ENCODE peak calls at places on chromosome 1, in six cellular contexts. N, X, G, C, L and Y are unnamed samples.

GRCh38 chr1:24966724-24967346 is 36.8 kb upstream of the RUNX3 start:
- DNase-seq in N (peak; percentile 92), X (peak; percentile 85), G (no peak), C (no peak), L (peak; percentile 89), Y (peak; percentile 91)

GRCh38 chr1:244326757-244327156 is 125.0 kb downstream of the ADSS2 start:
- DNase-seq in N (no peak), X (no peak), G (no peak), C (no peak), L (no peak), Y (no peak)

GRCh38 chr1:101187287-101187686 is 49.5 kb upstream of the S1PR1 start:
- DNase-seq in N (peak; percentile 64), X (peak; percentile 24), G (no peak), C (no peak), L (no peak), Y (peak; percentile 26)

GRCh38 chr1:94418664-94419655 is 771 bp downstream of the ABCD3 start:
- DNase-seq in N (peak; percentile 52), X (peak; percentile 38), G (peak; percentile 81), C (peak; percentile 51), L (no peak), Y (peak; percentile 40)

GRCh38 chr1:154992721-154993571 is 440 bp upstream of the LENEP start:
- DNase-seq in N (peak; percentile 65), X (peak; percentile 74), G (no peak), C (no peak), L (no peak), Y (no peak)

GRCh38 chr1:213973129-213973528 is 14.6 kb upstream of the PROX1 start:
- DNase-seq in N (no peak), X (no peak), G (no peak), C (no peak), L (no peak), Y (peak; percentile 47)

GRCh38 chr1:219312967-219313366 is 139.3 kb downstream of the LYPLAL1 start:
- DNase-seq in N (peak; percentile 92), X (peak; percentile 88), G (no peak), C (no peak), L (no peak), Y (no peak)

GRCh38 chr1:60699304-60699703 is 383.1 kb upstream of the NFIA start:
- DNase-seq in N (peak; percentile 27), X (peak; percentile 1), G (no peak), C (no peak), L (no peak), Y (no peak)

GRCh38 chr1:229553621-229554120 is 4.8 kb downstream of the ABCB10 start:
- DNase-seq in N (no peak), X (peak; percentile 23), G (no peak), C (no peak), L (no peak), Y (no peak)

GRCh38 chr1:36174716-36175115 is 18.8 kb downstream of the MAP7D1 start:
- DNase-seq in N (no peak), X (no peak), G (no peak), C (no peak), L (no peak), Y (no peak)

GRCh38 chr1:7640920-7641319 is 130.2 kb upstream of the VAMP3 start:
- DNase-seq in N (no peak), X (no peak), G (peak; percentile 42), C (no peak), L (no peak), Y (no peak)

GRCh38 chr1:113392541-113392940 is 2.2 kb downstream of the MAGI3 start:
- DNase-seq in N (no peak), X (no peak), G (no peak), C (no peak), L (no peak), Y (no peak)

GRCh38 chr1:74237035-74237434 is 1.8 kb downstream of the TNNI3K start:
- DNase-seq in N (no peak), X (no peak), G (no peak), C (no peak), L (no peak), Y (no peak)

GRCh38 chr1:74237787-74238186 is 2.6 kb downstream of the TNNI3K start:
- DNase-seq in N (no peak), X (no peak), G (no peak), C (no peak), L (no peak), Y (no peak)

GRCh38 chr1:74235153-74235552 is at the start of gene TNNI3K:
- DNase-seq in N (no peak), X (no peak), G (no peak), C (no peak), L (no peak), Y (no peak)

DNA sequence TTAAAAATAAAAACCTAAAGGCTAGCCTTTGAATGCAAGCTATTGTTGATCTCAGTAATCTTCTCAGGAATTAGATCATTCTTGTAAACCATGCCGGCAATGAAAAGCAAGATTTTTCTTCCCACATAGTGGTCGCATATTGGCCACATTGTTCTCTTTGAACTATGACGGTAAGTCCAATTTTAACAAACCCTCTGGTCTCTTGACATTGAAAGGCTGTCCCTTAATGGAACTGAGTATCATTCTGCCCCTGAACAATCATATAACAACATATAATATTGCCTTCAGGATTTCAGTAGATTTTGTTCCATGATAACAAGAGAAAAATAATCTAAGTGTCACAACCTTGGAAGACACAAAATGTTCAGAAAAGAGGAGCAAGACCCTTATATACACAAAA is 1.3 kb downstream of the TNNI3K start:
- DNase-seq in N (no peak), X (no peak), G (no peak), C (no peak), L (no peak), Y (no peak)
- TF ChIP-seq CTCF in N (no peak), X (no peak), G (no peak), C (no peak), L (no peak), Y (no peak)

DNA sequence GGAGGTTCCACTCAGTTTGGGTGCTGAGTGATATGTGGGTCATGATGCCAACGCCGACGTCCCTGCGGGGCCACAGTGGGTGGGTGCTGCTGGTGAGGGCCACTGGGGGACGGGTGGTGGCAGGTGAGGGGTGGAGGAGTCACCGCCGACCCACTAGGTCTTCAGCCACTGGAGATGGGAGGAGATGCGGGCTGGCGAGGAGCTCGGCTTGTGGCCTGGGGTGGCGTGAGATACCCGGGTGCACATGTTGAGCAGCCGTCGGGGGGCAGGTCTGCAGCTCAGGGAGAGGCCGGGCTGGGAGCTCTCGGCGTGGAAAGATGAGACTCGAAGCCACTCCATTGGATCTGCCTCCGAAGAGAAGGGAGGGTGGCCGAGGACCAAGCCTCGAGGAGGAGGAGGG is 40.5 kb downstream of the FAAP20 start:
- DNase-seq in N (no peak), X (no peak), G (no peak), C (no peak), L (no peak), Y (no peak)
- H3K4me3 ChIP-seq in N (no peak overlapping the region), X (no peak overlapping the region), G (no peak overlapping the region), C (no peak overlapping the region), L (no peak overlapping the region), Y (no peak overlapping the region)

GRCh38 chr1:230793463-230793745 is 46.2 kb downstream of the CAPN9 start:
- DNase-seq in N (no peak), X (no peak), G (no peak), C (no peak), L (no peak), Y (no peak)

GRCh38 chr1:230791986-230792564 is 44.9 kb downstream of the CAPN9 start:
- DNase-seq in N (no peak), X (no peak), G (no peak), C (no peak), L (no peak), Y (no peak)

GRCh38 chr1:230794431-230794830 is 47.2 kb downstream of the CAPN9 start:
- DNase-seq in N (no peak), X (no peak), G (no peak), C (no peak), L (no peak), Y (no peak)

GRCh38 chr1:230794871-230795645 is 47.9 kb downstream of the CAPN9 start:
- DNase-seq in N (no peak), X (no peak), G (no peak), C (no peak), L (no peak), Y (no peak)

DNA sequence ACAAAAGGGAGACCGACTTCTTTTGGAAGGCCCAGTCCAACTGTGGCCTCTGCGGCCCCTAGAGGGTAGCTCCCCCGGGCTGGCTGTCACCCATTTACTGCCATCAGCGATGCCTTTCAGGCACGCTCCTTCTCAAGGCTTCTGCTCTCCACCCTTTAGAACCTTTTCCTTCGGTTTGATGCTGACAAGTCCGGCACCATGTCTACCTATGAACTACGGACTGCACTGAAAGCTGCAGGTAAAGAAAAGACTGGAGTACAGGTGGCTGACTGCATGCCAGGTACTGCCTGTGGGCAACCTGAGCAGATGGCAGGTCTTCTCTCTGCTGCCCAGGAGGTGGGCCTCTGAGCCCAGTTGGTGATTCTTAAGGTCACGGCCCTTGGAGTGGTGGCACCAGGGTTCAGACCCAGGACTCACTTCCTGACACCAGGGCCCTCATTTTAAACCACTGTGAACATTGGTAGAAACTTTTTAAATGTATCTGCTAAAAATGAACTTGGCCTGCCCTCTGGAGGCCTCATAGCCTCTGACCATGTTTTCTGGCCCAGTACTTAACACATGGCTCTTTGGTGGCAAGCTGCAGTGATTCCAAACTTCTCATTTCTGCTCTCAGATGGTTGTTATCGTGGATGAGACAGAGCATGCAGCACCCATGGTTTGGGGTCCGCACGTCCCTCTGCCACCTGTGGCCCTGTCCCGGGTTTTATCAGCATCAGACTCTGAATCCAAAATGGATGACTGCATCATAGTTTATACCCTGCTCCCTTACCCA is 45.7 kb downstream of the CAPN9 start:
- DNase-seq in N (peak; percentile 21), X (no peak), G (no peak), C (no peak), L (peak; percentile 6), Y (no peak)
- TF ChIP-seq CTCF in N (no peak), X (peak; percentile 7), G (no peak), C (no peak), L (peak; percentile 5), Y (peak; percentile 6)

GRCh38 chr1:158020877-158021630 is 27.6 kb downstream of the KIRREL1 start:
- DNase-seq in N (no peak), X (peak; percentile 25), G (no peak), C (no peak), L (no peak), Y (no peak)

GRCh38 chr1:158016651-158017335 is 23.3 kb downstream of the KIRREL1 start:
- DNase-seq in N (peak; percentile 64), X (no peak), G (no peak), C (no peak), L (no peak), Y (peak; percentile 94)

GRCh38 chr1:158021721-158022120 is 28.3 kb downstream of the KIRREL1 start:
- DNase-seq in N (no peak), X (no peak), G (no peak), C (no peak), L (no peak), Y (peak; percentile 42)

GRCh38 chr1:158017800-158018595 is 24.6 kb downstream of the KIRREL1 start:
- DNase-seq in N (no peak), X (no peak), G (no peak), C (no peak), L (no peak), Y (no peak)

DNA sequence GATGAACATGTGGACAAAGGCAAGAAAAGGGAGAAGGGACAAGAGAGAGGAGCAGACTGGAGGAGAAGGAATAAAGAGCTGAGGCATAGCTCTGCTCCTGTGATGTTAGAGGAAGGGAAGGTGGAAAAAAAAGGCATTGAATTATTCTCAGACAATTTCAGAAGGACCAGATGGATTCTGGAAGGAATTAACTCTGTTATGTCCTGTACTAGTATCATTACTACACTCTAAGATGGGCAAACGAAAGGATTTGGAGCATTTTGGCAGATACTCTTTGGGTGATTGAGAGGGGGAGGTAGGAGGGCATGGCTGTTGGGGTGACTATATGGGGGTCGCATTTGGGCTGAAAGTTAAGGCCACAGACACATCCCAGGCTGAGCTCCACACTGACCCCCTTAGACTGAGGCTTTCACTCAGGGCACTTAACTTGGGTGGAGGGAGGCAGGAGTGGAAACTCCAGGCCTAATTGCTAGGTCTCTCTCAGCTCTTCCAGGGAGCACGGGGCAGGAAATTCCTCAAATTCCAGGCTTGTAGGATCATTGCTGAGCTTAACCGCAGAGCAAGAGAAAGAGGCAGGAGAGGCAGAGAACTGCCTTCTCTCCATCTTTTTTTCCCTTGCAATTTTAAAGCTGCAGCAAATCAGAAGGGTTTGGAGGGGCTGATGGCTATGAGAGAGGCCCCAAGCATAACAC is 25.9 kb downstream of the KIRREL1 start:
- DNase-seq in N (peak; percentile 95), X (peak; percentile 88), G (no peak), C (peak; percentile 84), L (no peak), Y (peak; percentile 85)
- H3K4me3 ChIP-seq in N (no peak overlapping the region), X (peak overlapping the region; percentile 14), G (peak overlapping the region; percentile 20), C (no peak overlapping the region), L (no peak overlapping the region), Y (no peak overlapping the region)